ENCODE peak calls at places on chromosomes 2 and 18, in four cellular contexts. P is GM12878, B is K562, J is HL-60. K is an unnamed sample.

GRCh38 chr2:199100326-199101110 is 357.2 kb downstream of the SATB2 start:
- DNase-seq in P (no peak), B (no peak), J (no peak), K (no peak)

GRCh38 chr2:106561356-106561755 is 74.2 kb downstream of the CD8B2 start:
- DNase-seq in P (no peak), B (no peak), J (no peak), K (no peak)

GRCh38 chr2:9153589-9153988 is 53.0 kb upstream of the ASAP2 start:
- DNase-seq in P (no peak), B (no peak), J (no peak), K (no peak)

GRCh38 chr2:226800941-226801784 is 1.5 kb upstream of the IRS1 start:
- DNase-seq in P (peak; percentile 54), B (no peak), J (no peak), K (peak; percentile 70)

GRCh38 chr2:165573534-165574461 is 104.3 kb downstream of the CSRNP3 start:
- DNase-seq in P (no peak), B (no peak), J (no peak), K (no peak)

GRCh38 chr2:30139131-30139870 is 7.5 kb upstream of the YPEL5 start:
- DNase-seq in P (no peak), B (no peak), J (no peak), K (no peak)

GRCh38 chr2:167732251-167732788 is 515.1 kb downstream of the STK39 start:
- DNase-seq in P (no peak), B (no peak), J (no peak), K (no peak)

GRCh38 chr2:240508832-240509545 is 48.8 kb downstream of the ANKMY1 start:
- DNase-seq in P (no peak), B (no peak), J (no peak), K (no peak)

GRCh38 chr2:134668821-134669220 is 50.0 kb downstream of the TMEM163 start:
- DNase-seq in P (no peak), B (no peak), J (no peak), K (no peak)

GRCh38 chr18:26549103-26549485 is 741 bp upstream of the KCTD1 start:
- DNase-seq in P (no peak), B (no peak), J (no peak), K (peak; percentile 35)

GRCh38 chr2:1556776-1557466 is 143.7 kb downstream of the TPO start:
- DNase-seq in P (no peak), B (no peak), J (no peak), K (no peak)

GRCh38 chr2:240948086-240948485 is 42.0 kb downstream of the CROCC2 start:
- DNase-seq in P (no peak), B (no peak), J (no peak), K (no peak)

GRCh38 chr2:178263159-178263860 is 69.0 kb downstream of the OSBPL6 start:
- DNase-seq in P (no peak), B (no peak), J (no peak), K (no peak)

GRCh38 chr2:178268435-178268834 is 74.1 kb downstream of the OSBPL6 start:
- DNase-seq in P (no peak), B (no peak), J (no peak), K (no peak)

GRCh38 chr2:178265851-178266250 is 71.5 kb downstream of the OSBPL6 start:
- DNase-seq in P (no peak), B (no peak), J (no peak), K (no peak)

GRCh38 chr2:178267660-178268059 is 73.3 kb downstream of the OSBPL6 start:
- DNase-seq in P (no peak), B (no peak), J (no peak), K (no peak)

DNA sequence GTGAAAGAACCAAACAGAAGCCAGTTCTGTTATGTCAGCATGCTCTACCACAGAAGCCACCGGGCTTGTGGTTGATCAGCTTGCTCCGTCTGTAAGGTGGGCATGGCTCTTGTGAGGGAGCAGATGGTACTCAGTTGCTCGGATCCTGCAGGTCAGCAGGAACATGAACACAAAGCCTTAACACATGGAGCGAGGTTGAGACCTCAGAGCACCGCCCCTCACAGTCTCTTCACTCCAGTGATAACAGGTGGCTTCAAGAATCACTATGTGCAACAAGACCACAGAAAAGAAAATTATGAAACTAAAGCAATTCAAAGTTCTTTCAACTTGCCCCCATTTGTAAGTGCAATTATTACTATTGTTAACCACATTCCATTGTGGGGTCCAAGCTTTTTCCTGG is 72.1 kb downstream of the OSBPL6 start:
- DNase-seq in P (no peak), B (no peak), J (no peak), K (no peak)
- TF ChIP-seq SPI1 in P (no peak), B (no peak), J (no peak), K (no peak)

DNA sequence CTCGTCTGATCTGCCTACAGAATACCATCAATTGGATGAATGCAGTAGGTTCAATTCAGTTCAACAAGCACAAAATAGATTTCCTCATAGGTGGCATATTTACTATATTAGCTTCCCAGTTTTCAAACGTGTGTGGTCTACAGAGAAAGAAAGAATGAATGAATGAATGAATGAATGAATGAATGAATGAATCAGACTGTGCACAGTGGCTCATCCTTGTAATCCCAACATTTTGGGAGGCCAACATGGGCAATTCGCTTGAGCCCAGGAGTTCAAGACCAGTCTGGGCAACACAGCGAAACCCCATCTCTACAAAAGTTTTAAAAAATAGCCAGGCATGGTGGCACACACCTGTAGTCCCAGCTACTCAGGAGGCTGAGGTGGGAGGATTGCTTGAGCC is 94.9 kb downstream of the TRABD2A start:
- DNase-seq in P (no peak), B (no peak), J (no peak), K (no peak)
- TF ChIP-seq SPI1 in P (no peak), B (no peak), J (no peak), K (no peak)

GRCh38 chr2:99067871-99068270 is 73.6 kb upstream of the C2orf15 start:
- DNase-seq in P (no peak), B (no peak), J (peak; percentile 39), K (no peak)
- TF ChIP-seq SPI1 in P (no peak), B (peak; percentile 60), J (peak; percentile 92), K (no peak)

GRCh38 chr18:54777118-54777791 is 51.0 kb upstream of the RAB27B start:
- DNase-seq in P (no peak), B (no peak), J (no peak), K (no peak)

GRCh38 chr18:54777989-54778388 is 50.3 kb upstream of the RAB27B start:
- DNase-seq in P (no peak), B (no peak), J (no peak), K (no peak)

GRCh38 chr18:54774971-54775665 is 53.2 kb upstream of the RAB27B start:
- DNase-seq in P (no peak), B (no peak), J (no peak), K (no peak)

GRCh38 chr18:54775686-54776085 is 52.6 kb upstream of the RAB27B start:
- DNase-seq in P (no peak), B (no peak), J (no peak), K (no peak)

DNA sequence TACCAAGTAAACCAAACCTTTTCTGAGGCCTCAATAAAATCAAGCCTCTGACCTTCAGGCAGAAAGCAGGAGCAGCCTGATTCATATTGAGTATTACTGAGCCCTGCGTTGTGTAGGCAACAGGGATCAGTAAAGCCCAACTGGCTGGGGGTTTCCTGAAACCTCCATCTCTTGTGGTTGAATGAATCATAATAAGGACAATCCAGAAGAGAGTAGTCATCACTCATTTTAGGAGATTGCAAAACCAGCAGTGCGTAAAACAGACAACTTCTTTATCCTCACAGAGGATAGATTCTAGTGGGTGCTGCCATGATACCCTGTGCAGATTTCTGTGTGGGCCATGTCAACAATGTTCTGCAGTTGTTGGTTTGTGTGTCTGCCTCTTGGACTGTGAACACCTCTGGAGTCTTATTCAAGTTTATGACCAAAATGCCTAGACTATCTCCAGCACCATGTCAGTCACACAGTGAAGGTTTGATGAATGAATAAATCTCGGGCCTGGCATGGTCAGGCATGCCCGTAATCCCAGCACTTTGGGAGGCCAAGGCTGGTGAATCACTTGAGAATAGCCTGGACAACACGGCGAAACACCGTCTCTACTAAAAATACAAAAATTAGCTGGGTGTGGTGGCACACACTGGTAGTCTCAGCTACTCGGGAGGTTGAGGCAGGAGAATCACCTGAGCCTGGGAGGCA is 51.8 kb upstream of the RAB27B start:
- DNase-seq in P (peak; percentile 12), B (no peak), J (no peak), K (no peak)
- TF ChIP-seq SPI1 in P (no peak), B (no peak), J (no peak), K (no peak)

DNA sequence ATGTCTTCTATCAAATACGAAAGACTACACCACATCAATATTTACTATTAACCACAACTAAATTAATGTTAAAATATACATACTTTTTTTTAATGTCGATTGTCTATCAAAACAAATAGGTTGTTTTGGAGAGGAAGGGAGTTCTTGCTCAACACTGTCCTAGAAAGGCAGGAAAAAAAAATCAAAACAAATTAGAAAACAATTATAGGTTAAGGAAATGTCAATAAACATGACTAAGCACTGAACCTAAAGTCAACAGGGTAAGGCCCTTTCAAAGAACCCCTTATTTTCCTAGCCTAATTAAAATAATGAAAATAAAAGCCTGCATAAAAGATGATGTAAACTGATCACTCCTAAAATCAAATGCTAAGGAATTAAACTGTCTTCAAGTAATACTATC is 2.8 kb downstream of the CEP76 start:
- DNase-seq in P (no peak), B (no peak), J (no peak), K (no peak)
- TF ChIP-seq SPI1 in P (no peak), B (no peak), J (no peak), K (no peak)

DNA sequence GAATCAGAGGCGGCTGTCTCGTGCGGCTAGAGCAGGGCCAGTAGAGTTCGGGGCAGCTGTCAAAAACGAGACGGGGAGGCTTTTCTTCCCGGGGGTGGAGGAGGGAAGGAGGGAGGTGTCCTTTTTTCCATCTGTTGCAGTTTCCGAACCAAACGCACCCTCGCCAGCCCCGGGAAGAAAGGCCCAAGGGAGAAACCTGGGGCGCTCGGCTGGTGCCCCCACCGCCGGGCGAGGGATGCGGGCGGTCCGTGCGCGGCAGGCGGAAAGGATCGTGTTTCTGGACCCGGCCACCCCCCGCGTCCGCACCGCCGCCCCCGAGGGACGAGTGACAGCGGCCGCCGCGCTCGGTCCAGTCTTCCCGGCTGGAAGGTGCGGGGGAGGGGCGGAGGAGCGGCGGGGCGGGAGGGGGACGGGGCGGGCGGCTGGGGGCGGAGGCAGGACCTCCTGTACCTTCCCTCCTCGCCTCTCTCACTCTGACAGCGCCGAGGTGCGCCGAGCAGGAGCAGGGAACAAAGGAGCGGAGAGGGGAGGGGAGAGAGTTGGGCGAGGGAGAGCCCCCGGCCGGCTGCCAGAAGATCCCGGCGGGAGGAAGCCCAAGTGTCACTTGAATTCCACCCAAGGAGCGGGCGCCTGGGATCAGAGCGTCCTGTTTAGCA is at the start of gene TGIF1:
- DNase-seq in P (no peak), B (peak; percentile 87), J (peak; percentile 67), K (no peak)
- TF ChIP-seq SPI1 in P (no peak), B (no peak), J (no peak), K (no peak)

GRCh38 chr2:129504646-129505045 is 474.8 kb upstream of the RAB6C start:
- DNase-seq in P (no peak), B (no peak), J (no peak), K (no peak)

GRCh38 chr2:129502781-129503180 is 476.7 kb upstream of the RAB6C start:
- DNase-seq in P (no peak), B (no peak), J (no peak), K (no peak)

DNA sequence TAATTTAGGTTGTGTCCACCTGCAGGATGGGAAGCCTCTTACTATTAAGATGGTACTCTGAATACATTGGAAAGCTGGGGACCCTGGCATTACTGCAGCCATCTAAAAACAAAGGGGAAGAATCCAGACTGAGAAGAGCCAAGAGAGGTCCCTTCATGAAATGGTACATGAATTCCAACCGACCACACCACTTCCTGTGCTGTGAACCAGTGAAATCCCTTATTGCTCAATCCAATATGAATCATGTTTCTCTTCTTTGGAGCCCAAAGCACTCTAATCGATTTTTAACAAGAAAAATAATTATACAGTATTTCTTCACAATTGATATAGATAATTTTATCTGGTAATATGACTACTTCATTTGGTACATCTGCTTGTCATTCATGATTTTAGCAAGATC is 479.7 kb upstream of the RAB6C start:
- DNase-seq in P (no peak), B (no peak), J (no peak), K (no peak)
- TF ChIP-seq SPI1 in P (no peak), B (no peak), J (no peak), K (no peak)

K was measured in GM12891.